ENCODE peak calls at places on chromosome 4, in seven cellular contexts. E, H, Q, S, R, J and O are unnamed samples.
A peak's percentile ranks its signal among the peaks of the same experiment; 100 is the strongest.

GRCh38 chr4:61468091-61468720 is 268.1 kb downstream of the ADGRL3 start:
- DNase-seq in E (no peak), H (no peak), Q (no peak), S (peak; percentile 86), R (no peak), J (peak; percentile 90), O (no peak)

GRCh38 chr4:66294626-66295025 is 624.3 kb upstream of the EPHA5 start:
- DNase-seq in E (no peak), H (no peak), Q (no peak), S (peak; percentile 63), R (no peak), J (peak; percentile 14), O (no peak)

GRCh38 chr4:52091811-52092210 is 40.7 kb downstream of the SPATA18 start:
- DNase-seq in E (no peak), H (no peak), Q (no peak), S (peak; percentile 2), R (no peak), J (peak; percentile 29), O (no peak)

GRCh38 chr4:75494563-75494962 is 19.6 kb downstream of the RCHY1 start:
- DNase-seq in E (no peak), H (no peak), Q (no peak), S (peak; percentile 66), R (no peak), J (peak; percentile 54), O (no peak)

GRCh38 chr4:2753444-2753843 is 2.7 kb downstream of the TNIP2 start:
- DNase-seq in E (no peak), H (no peak), Q (no peak), S (no peak), R (no peak), J (no peak), O (no peak)

GRCh38 chr4:55947912-55948725 is 626 bp upstream of the CEP135 start:
- DNase-seq in E (peak; percentile 37), H (no peak), Q (no peak), S (peak; percentile 95), R (no peak), J (peak; percentile 92), O (no peak)

GRCh38 chr4:23728971-23729370 is 160.9 kb downstream of the PPARGC1A start:
- DNase-seq in E (no peak), H (no peak), Q (no peak), S (peak; percentile 16), R (no peak), J (no peak), O (no peak)

GRCh38 chr4:23130845-23131244 is 438.1 kb downstream of the GBA3 start:
- DNase-seq in E (no peak), H (no peak), Q (no peak), S (no peak), R (no peak), J (no peak), O (no peak)

GRCh38 chr4:71283642-71284257 is 55.1 kb upstream of the SLC4A4 start:
- DNase-seq in E (no peak), H (no peak), Q (no peak), S (no peak), R (no peak), J (no peak), O (no peak)